ENCODE peak calls at places on chromosomes 6 and 20, in eight cellular contexts. G is HFFc6, P is GM10248, R is cardiac muscle cell, B is K562, Z is fibroblast of lung, K is heart right ventricle, T is WTC11. O is an unnamed sample.
A peak's percentile ranks its signal among the peaks of the same experiment; 100 is the strongest.

GRCh38 chr20:41078329-41078728 is 49.7 kb downstream of the TOP1 start:
- DNase-seq in T (no peak), Z (peak; percentile 62), B (no peak), P (no peak), K (peak; percentile 32), R (peak; percentile 76), G (peak; percentile 72), O (peak; percentile 61)

GRCh38 chr6:52020961-52021570 is 66.3 kb downstream of the PKHD1 start:
- DNase-seq in B (peak; percentile 31), P (no peak), K (no peak), T (no peak), G (peak; percentile 26), R (peak; percentile 48), Z (peak; percentile 3), O (no peak)

GRCh38 chr20:24781061-24781980 is 167.7 kb upstream of the CST7 start:
- DNase-seq in B (no peak), K (peak; percentile 18), Z (peak; percentile 25), G (peak; percentile 41), R (peak; percentile 43), T (peak; percentile 44), P (no peak), O (peak; percentile 10)

GRCh38 chr20:57891067-57891466 is 181.3 kb upstream of the PMEPA1 start:
- DNase-seq in Z (no peak), K (peak; percentile 15), G (no peak), B (no peak), P (no peak), R (no peak), T (no peak), O (no peak)

GRCh38 chr20:13216533-13216932 is 4.5 kb upstream of the ISM1 start:
- DNase-seq in P (no peak), G (no peak), B (no peak), K (no peak), R (no peak), Z (no peak), T (no peak), O (no peak)

GRCh38 chr20:884983-885952 is 30.9 kb downstream of the ANGPT4 start:
- DNase-seq in B (no peak), G (no peak), K (no peak), R (peak; percentile 76), P (no peak), T (peak; percentile 90), Z (peak; percentile 38), O (no peak)

GRCh38 chr6:130769812-130770211 is 57.4 kb upstream of the SMLR1 start:
- DNase-seq in G (no peak), R (peak; percentile 54), P (no peak), Z (peak; percentile 22), B (no peak), K (no peak), T (no peak), O (no peak)

GRCh38 chr6:2127484-2127911 is 117.9 kb downstream of the GMDS start:
- DNase-seq in K (peak; percentile 68), R (peak; percentile 88), T (no peak), B (no peak), Z (no peak), P (peak; percentile 45), G (no peak), O (no peak)

GRCh38 chr6:11197175-11197535 is 35.3 kb downstream of the NEDD9 start:
- DNase-seq in R (peak; percentile 88), G (peak; percentile 75), Z (peak; percentile 92), T (no peak), B (no peak), K (no peak), P (no peak), O (no peak)

GRCh38 chr6:121506761-121507754 is 71.6 kb downstream of the GJA1 start:
- DNase-seq in T (no peak), Z (peak; percentile 90), K (no peak), R (peak; percentile 72), G (peak; percentile 55), P (no peak), B (no peak), O (no peak)

GRCh38 chr6:10355115-10355702 is 59.7 kb downstream of the TFAP2A start:
- DNase-seq in Z (peak; percentile 6), G (no peak), B (no peak), K (no peak), P (peak; percentile 73), R (no peak), T (no peak), O (peak; percentile 58)

GRCh38 chr6:166565084-166565651 is 21.3 kb downstream of the RAMACL start:
- DNase-seq in B (no peak), K (peak; percentile 35), Z (no peak), T (no peak), G (no peak), R (peak; percentile 30), P (no peak), O (no peak)

GRCh38 chr20:51679254-51679921 is 88.8 kb downstream of the ATP9A start:
- DNase-seq in T (no peak), K (no peak), Z (no peak), B (no peak), G (no peak), P (no peak), R (no peak), O (no peak)

GRCh38 chr6:18388942-18389341 is 1.8 kb downstream of the RNF144B start:
- DNase-seq in K (no peak), G (peak; percentile 72), B (no peak), P (no peak), T (no peak), R (peak; percentile 16), Z (peak; percentile 89), O (no peak)

GRCh38 chr20:21101453-21102251 is 4.5 kb downstream of the LINC00237 start:
- DNase-seq in K (no peak), B (no peak), G (no peak), P (peak; percentile 40), Z (no peak), R (peak; percentile 9), T (peak; percentile 75), O (no peak)

GRCh38 chr6:41707565-41708200 is 27.7 kb downstream of the TFEB start:
- DNase-seq in G (no peak), Z (no peak), T (no peak), K (no peak), B (no peak), R (no peak), P (no peak), O (no peak)

GRCh38 chr6:32565511-32565910 is 24.1 kb downstream of the HLA-DRB1 start:
- DNase-seq in P (no peak), R (no peak), G (no peak), Z (no peak), T (no peak), B (no peak), K (no peak), O (no peak)

GRCh38 chr6:90938116-90938515 is 351.2 kb upstream of the MAP3K7 start:
- DNase-seq in T (no peak), G (peak; percentile 37), P (no peak), B (no peak), Z (peak; percentile 14), K (no peak), R (no peak), O (no peak)

GRCh38 chr20:33162753-33163152 is 5.2 kb upstream of the BPIFA2 start:
- DNase-seq in K (no peak), P (no peak), G (no peak), B (no peak), T (no peak), Z (no peak), R (no peak), O (no peak)

DNA sequence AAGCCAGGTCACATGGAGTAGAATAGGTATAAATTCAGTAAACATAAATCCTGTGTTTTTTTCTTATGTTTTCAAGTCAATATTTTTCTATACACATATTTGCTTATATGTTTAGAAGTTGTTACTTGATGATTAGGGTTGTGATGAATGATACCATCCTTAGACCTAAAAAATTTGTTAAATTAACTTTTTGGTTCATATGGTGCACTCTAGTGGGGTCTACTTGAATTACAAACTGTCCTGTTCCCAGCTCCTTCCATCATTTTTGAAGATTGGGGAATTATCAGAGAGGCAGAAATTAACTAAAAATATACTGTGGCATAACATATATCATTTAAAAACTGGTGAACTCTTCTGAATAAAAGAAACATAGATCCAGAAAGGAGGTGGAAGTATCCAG is 48.3 kb upstream of the RIPPLY2 start:
- DNase-seq in G (no peak), P (no peak), R (no peak), Z (no peak), T (no peak), B (no peak), K (no peak), O (no peak)
- TF ChIP-seq CTCF in G (no peak), P (no peak), R (no peak), Z (no peak), T (no peak), B (no peak), K (no peak), O (no peak)

GRCh38 chr6:110548124-110548847 is 71.9 kb upstream of the SLC22A16 start:
- DNase-seq in G (no peak), B (no peak), P (no peak), T (no peak), R (no peak), K (no peak), Z (no peak), O (no peak)
- TF ChIP-seq CTCF in G (no peak), B (no peak), P (no peak), T (no peak), R (no peak), K (no peak), Z (no peak), O (no peak)

DNA sequence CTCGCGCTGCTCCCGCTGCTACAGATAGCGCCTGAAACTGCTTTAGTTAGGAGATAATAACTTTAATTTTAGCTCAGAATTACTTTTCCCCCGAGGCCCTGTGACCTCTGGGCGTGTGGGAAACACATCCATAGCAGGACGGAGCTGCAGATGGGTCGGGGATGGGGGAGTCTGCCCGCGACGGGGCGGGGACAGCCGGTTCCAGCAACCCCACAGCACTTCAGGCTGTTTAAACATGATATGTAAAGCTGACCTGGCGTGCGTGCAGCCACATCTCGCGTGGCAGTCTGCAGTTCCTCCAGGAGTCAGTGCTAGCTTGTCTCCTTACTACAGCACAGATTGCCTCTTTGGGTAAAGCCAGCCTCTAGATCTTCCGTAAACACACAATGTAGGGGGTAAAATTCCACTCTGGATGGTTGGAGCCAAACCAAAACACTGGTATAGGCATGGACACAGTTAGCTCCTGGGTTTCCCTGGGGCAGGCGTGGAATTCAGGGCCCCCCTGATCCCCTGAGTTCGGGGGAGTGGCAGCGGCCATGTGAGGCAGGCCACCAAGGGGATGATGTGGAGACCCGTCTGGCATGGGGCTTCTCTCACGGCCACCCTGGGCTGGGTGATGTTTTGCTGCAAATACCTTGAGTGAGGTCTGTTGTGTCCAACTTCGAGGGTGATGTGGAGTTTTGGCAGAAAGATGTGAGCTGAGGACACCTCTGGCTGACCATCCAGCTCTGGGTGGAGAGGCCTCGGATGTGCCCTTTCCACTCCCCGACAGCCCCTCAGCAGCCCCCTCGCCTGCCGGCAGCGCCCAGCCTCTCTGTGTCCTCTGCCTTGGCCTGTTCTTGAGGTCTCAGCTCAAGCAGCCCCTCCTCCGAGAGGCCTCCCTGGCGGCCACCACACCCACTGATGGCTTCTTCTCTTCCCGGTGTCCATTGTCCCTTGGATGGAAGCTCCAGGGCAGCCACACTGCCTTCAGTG is 214.5 kb downstream of the TAF4 start:
- DNase-seq in Z (no peak), P (no peak), B (no peak), K (no peak), T (no peak), R (no peak), G (no peak), O (no peak)
- TF ChIP-seq CTCF in Z (no peak), P (no peak), B (no peak), K (no peak), T (no peak), R (no peak), G (no peak), O (no peak)

DNA sequence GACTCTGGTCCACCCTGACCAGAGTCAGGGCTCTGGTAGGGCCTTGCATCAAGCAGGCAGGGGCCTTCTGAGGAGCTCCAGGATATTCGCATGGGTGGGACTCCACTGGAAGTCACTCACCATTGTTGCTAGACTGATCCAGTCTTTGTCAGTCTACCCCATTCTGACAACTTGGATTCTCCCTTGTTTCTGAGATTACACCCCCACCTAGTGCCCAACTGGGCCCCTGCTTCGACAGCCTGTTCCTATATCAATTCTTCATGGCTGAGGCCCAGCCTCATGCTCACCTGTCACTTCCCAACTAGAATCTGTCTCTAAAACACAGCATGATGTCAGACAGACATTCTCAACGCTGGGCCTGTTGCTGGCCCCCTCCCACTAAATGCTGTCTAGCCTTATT is 5.2 kb downstream of the SLC35D3 start:
- DNase-seq in T (peak; percentile 49), K (no peak), B (no peak), Z (no peak), P (peak; percentile 48), G (peak; percentile 3), R (peak; percentile 25), O (peak; percentile 37)
- TF ChIP-seq CTCF in T (no peak), K (peak; percentile 22), B (peak; percentile 78), Z (peak; percentile 17), P (peak; percentile 52), G (peak; percentile 45), R (peak; percentile 34), O (no peak)

O was measured in Calu3.